ENCODE peak calls at places on chromosomes 6 and 20, in nine cellular contexts. One of them, this sample, is unnamed.

GRCh38 chr6:157524735-157525134 is 143.7 kb downstream of the ZDHHC14 start:
- DNase-seq in endothelial cell: no peak
- DNase-seq in osteocyte: peak
- DNase-seq in fibroblast of pulmonary artery: no peak
- DNase-seq in RWPE1: no peak
- DNase-seq in body of pancreas: no peak
- DNase-seq in PC-9: no peak
- DNase-seq in fibroblast of mammary gland: no peak
- DNase-seq in fibroblast of the aortic adventitia: no peak
- DNase-seq in this sample: no peak

GRCh38 chr6:110495949-110496348 is 19.5 kb upstream of the SLC22A16 start:
- DNase-seq in fibroblast of pulmonary artery: no peak
- DNase-seq in body of pancreas: no peak
- DNase-seq in RWPE1: no peak
- DNase-seq in fibroblast of the aortic adventitia: no peak
- DNase-seq in fibroblast of mammary gland: no peak
- DNase-seq in osteocyte: no peak
- DNase-seq in PC-9: no peak
- DNase-seq in endothelial cell: no peak
- DNase-seq in this sample: no peak

GRCh38 chr20:31707994-31708744 is 14.5 kb downstream of the BCL2L1 start:
- DNase-seq in fibroblast of pulmonary artery: no peak
- DNase-seq in endothelial cell: no peak
- DNase-seq in RWPE1: no peak
- DNase-seq in fibroblast of the aortic adventitia: no peak
- DNase-seq in body of pancreas: peak
- DNase-seq in osteocyte: no peak
- DNase-seq in PC-9: peak
- DNase-seq in fibroblast of mammary gland: no peak
- DNase-seq in this sample: no peak

GRCh38 chr20:2804041-2804828 is 3.8 kb upstream of the CPXM1 start:
- DNase-seq in body of pancreas: no peak
- DNase-seq in PC-9: no peak
- DNase-seq in fibroblast of the aortic adventitia: no peak
- DNase-seq in osteocyte: peak
- DNase-seq in fibroblast of pulmonary artery: no peak
- DNase-seq in endothelial cell: no peak
- DNase-seq in RWPE1: no peak
- DNase-seq in fibroblast of mammary gland: no peak
- DNase-seq in this sample: no peak

GRCh38 chr6:13725570-13725969 is 13.9 kb upstream of the RANBP9 start:
- DNase-seq in body of pancreas: no peak
- DNase-seq in osteocyte: no peak
- DNase-seq in RWPE1: peak
- DNase-seq in PC-9: peak
- DNase-seq in fibroblast of pulmonary artery: no peak
- DNase-seq in endothelial cell: no peak
- DNase-seq in fibroblast of mammary gland: no peak
- DNase-seq in fibroblast of the aortic adventitia: peak
- DNase-seq in this sample: no peak

GRCh38 chr6:159203304-159204005 is 34.3 kb downstream of the FNDC1 start:
- DNase-seq in endothelial cell: no peak
- DNase-seq in osteocyte: no peak
- DNase-seq in fibroblast of pulmonary artery: peak
- DNase-seq in fibroblast of mammary gland: peak
- DNase-seq in PC-9: no peak
- DNase-seq in body of pancreas: no peak
- DNase-seq in RWPE1: peak
- DNase-seq in fibroblast of the aortic adventitia: peak
- DNase-seq in this sample: no peak

GRCh38 chr20:878511-879307 is 37.4 kb downstream of the ANGPT4 start:
- DNase-seq in body of pancreas: no peak
- DNase-seq in fibroblast of the aortic adventitia: peak
- DNase-seq in endothelial cell: peak
- DNase-seq in osteocyte: no peak
- DNase-seq in RWPE1: peak
- DNase-seq in fibroblast of pulmonary artery: peak
- DNase-seq in PC-9: no peak
- DNase-seq in fibroblast of mammary gland: peak
- DNase-seq in this sample: peak

GRCh38 chr20:60331688-60332300 is 373.6 kb downstream of the CDH26 start:
- DNase-seq in fibroblast of pulmonary artery: no peak
- DNase-seq in fibroblast of mammary gland: no peak
- DNase-seq in PC-9: no peak
- DNase-seq in endothelial cell: no peak
- DNase-seq in body of pancreas: no peak
- DNase-seq in fibroblast of the aortic adventitia: no peak
- DNase-seq in RWPE1: no peak
- DNase-seq in osteocyte: no peak
- DNase-seq in this sample: no peak

GRCh38 chr20:53937929-53938367 is 132.4 kb downstream of the BCAS1 start:
- DNase-seq in osteocyte: no peak
- DNase-seq in endothelial cell: no peak
- DNase-seq in RWPE1: no peak
- DNase-seq in PC-9: no peak
- DNase-seq in fibroblast of mammary gland: no peak
- DNase-seq in fibroblast of pulmonary artery: no peak
- DNase-seq in body of pancreas: no peak
- DNase-seq in fibroblast of the aortic adventitia: no peak
- DNase-seq in this sample: no peak

GRCh38 chr6:79946773-79947190 is 571 bp downstream of the ELOVL4 start:
- DNase-seq in PC-9: no peak
- DNase-seq in fibroblast of pulmonary artery: peak
- DNase-seq in RWPE1: peak
- DNase-seq in fibroblast of the aortic adventitia: peak
- DNase-seq in fibroblast of mammary gland: peak
- DNase-seq in endothelial cell: peak
- DNase-seq in osteocyte: no peak
- DNase-seq in body of pancreas: no peak
- DNase-seq in this sample: no peak

GRCh38 chr6:37265031-37265430 is 7.1 kb upstream of the TMEM217 start:
- DNase-seq in RWPE1: no peak
- DNase-seq in fibroblast of pulmonary artery: no peak
- DNase-seq in fibroblast of mammary gland: no peak
- DNase-seq in body of pancreas: no peak
- DNase-seq in fibroblast of the aortic adventitia: no peak
- DNase-seq in osteocyte: no peak
- DNase-seq in endothelial cell: no peak
- DNase-seq in PC-9: no peak
- DNase-seq in this sample: no peak

GRCh38 chr20:34710568-34710839 is 6.4 kb downstream of the TP53INP2 start:
- DNase-seq in fibroblast of mammary gland: no peak
- DNase-seq in osteocyte: no peak
- DNase-seq in RWPE1: no peak
- DNase-seq in body of pancreas: no peak
- DNase-seq in fibroblast of pulmonary artery: no peak
- DNase-seq in fibroblast of the aortic adventitia: no peak
- DNase-seq in PC-9: no peak
- DNase-seq in endothelial cell: no peak
- DNase-seq in this sample: no peak

GRCh38 chr6:27448456-27448855 is 24.4 kb downstream of the ZNF184 start:
- DNase-seq in fibroblast of pulmonary artery: no peak
- DNase-seq in RWPE1: no peak
- DNase-seq in PC-9: no peak
- DNase-seq in endothelial cell: no peak
- DNase-seq in fibroblast of the aortic adventitia: no peak
- DNase-seq in fibroblast of mammary gland: no peak
- DNase-seq in body of pancreas: no peak
- DNase-seq in osteocyte: no peak
- DNase-seq in this sample: no peak

GRCh38 chr20:21513881-21514540 is at the start of gene NKX2-2:
- DNase-seq in endothelial cell: no peak
- DNase-seq in PC-9: no peak
- DNase-seq in osteocyte: no peak
- DNase-seq in fibroblast of the aortic adventitia: no peak
- DNase-seq in fibroblast of mammary gland: no peak
- DNase-seq in fibroblast of pulmonary artery: no peak
- DNase-seq in RWPE1: no peak
- DNase-seq in body of pancreas: no peak
- DNase-seq in this sample: peak

GRCh38 chr6:155660243-155660977 is 204.8 kb upstream of the NOX3 start:
- DNase-seq in fibroblast of mammary gland: no peak
- DNase-seq in fibroblast of the aortic adventitia: no peak
- DNase-seq in PC-9: no peak
- DNase-seq in RWPE1: no peak
- DNase-seq in osteocyte: no peak
- DNase-seq in fibroblast of pulmonary artery: no peak
- DNase-seq in body of pancreas: no peak
- DNase-seq in endothelial cell: no peak
- DNase-seq in this sample: no peak

GRCh38 chr6:7998103-7998725 is 66.0 kb downstream of the BLOC1S5 start:
- DNase-seq in fibroblast of the aortic adventitia: peak
- DNase-seq in PC-9: no peak
- DNase-seq in body of pancreas: no peak
- DNase-seq in endothelial cell: no peak
- DNase-seq in fibroblast of pulmonary artery: peak
- DNase-seq in RWPE1: no peak
- DNase-seq in fibroblast of mammary gland: peak
- DNase-seq in osteocyte: no peak
- DNase-seq in this sample: no peak

GRCh38 chr6:148379966-148380653 is 37.5 kb downstream of the SASH1 start:
- DNase-seq in PC-9: no peak
- DNase-seq in RWPE1: no peak
- DNase-seq in fibroblast of mammary gland: no peak
- DNase-seq in fibroblast of the aortic adventitia: peak
- DNase-seq in osteocyte: no peak
- DNase-seq in fibroblast of pulmonary artery: no peak
- DNase-seq in endothelial cell: no peak
- DNase-seq in body of pancreas: no peak
- DNase-seq in this sample: no peak

GRCh38 chr6:47646689-47647088 is 51.7 kb upstream of the ADGRF4 start:
- DNase-seq in endothelial cell: no peak
- DNase-seq in fibroblast of the aortic adventitia: no peak
- DNase-seq in osteocyte: no peak
- DNase-seq in body of pancreas: no peak
- DNase-seq in PC-9: no peak
- DNase-seq in fibroblast of mammary gland: no peak
- DNase-seq in RWPE1: no peak
- DNase-seq in fibroblast of pulmonary artery: no peak
- DNase-seq in this sample: no peak

GRCh38 chr6:152697634-152698033 is at the start of gene MYCT1:
- DNase-seq in endothelial cell: peak
- DNase-seq in fibroblast of the aortic adventitia: peak
- DNase-seq in RWPE1: no peak
- DNase-seq in fibroblast of pulmonary artery: peak
- DNase-seq in body of pancreas: no peak
- DNase-seq in PC-9: no peak
- DNase-seq in fibroblast of mammary gland: no peak
- DNase-seq in osteocyte: no peak
- DNase-seq in this sample: no peak

DNA sequence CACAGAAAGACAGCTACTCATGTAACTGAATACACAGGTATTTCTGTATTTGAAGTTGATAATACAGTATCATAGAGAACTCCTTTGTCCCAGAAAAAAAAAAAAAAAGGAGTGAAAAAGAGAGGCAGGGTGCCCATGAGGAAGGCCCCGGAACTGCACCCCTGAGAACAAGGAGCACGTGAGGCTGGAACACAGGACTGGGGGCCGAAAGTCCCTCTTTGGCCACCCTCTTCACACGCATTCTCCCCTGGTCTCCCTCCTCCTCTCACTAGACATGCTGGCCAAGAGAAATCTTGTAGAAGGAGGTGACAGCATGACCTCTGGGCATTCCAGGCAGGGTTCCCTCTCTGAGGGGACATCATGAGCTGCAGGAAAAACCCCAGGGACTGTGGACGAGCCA is 62.7 kb upstream of the TRAF3IP2 start:
- DNase-seq in RWPE1: no peak
- DNase-seq in osteocyte: no peak
- DNase-seq in fibroblast of pulmonary artery: no peak
- DNase-seq in body of pancreas: no peak
- DNase-seq in fibroblast of the aortic adventitia: no peak
- DNase-seq in fibroblast of mammary gland: no peak
- DNase-seq in endothelial cell: peak
- DNase-seq in PC-9: no peak
- DNase-seq in this sample: no peak
- TF ChIP-seq CTCF in RWPE1: peak
- TF ChIP-seq CTCF in osteocyte: no peak
- TF ChIP-seq CTCF in fibroblast of pulmonary artery: peak
- TF ChIP-seq CTCF in body of pancreas: no peak
- TF ChIP-seq CTCF in fibroblast of the aortic adventitia: peak
- TF ChIP-seq CTCF in fibroblast of mammary gland: peak
- TF ChIP-seq CTCF in endothelial cell: peak
- TF ChIP-seq CTCF in PC-9: peak
- TF ChIP-seq CTCF in this sample: no peak

DNA sequence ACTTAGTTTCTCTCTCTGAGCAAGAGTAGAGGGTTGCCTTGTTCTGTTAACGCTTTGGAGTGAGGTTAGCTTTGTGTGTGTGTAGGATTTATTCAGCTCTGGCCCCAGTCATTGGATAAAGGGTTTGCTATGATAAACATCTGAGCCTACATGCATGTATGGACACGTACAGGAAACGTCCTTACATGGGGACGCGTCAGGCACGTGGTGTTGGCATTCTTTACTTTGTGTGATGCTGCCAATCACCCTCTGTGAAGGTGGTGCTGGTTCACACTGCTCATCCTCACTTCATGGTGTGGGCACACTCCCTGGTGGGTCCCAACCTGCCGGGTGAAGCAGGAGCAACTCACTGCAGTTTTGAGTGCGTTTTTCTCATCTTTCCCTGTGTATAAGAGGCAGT is 53.4 kb upstream of the CD93 start:
- DNase-seq in RWPE1: peak
- DNase-seq in osteocyte: no peak
- DNase-seq in fibroblast of pulmonary artery: no peak
- DNase-seq in PC-9: no peak
- DNase-seq in body of pancreas: no peak
- DNase-seq in fibroblast of mammary gland: no peak
- DNase-seq in endothelial cell: no peak
- DNase-seq in fibroblast of the aortic adventitia: no peak
- DNase-seq in this sample: no peak
- TF ChIP-seq CTCF in RWPE1: no peak
- TF ChIP-seq CTCF in osteocyte: no peak
- TF ChIP-seq CTCF in fibroblast of pulmonary artery: no peak
- TF ChIP-seq CTCF in PC-9: no peak
- TF ChIP-seq CTCF in body of pancreas: no peak
- TF ChIP-seq CTCF in fibroblast of mammary gland: no peak
- TF ChIP-seq CTCF in endothelial cell: no peak
- TF ChIP-seq CTCF in fibroblast of the aortic adventitia: no peak
- TF ChIP-seq CTCF in this sample: no peak

GRCh38 chr6:46490425-46491200 is 636 bp downstream of the RCAN2 start:
- DNase-seq in fibroblast of the aortic adventitia: no peak
- DNase-seq in endothelial cell: peak
- DNase-seq in PC-9: peak
- DNase-seq in osteocyte: peak
- DNase-seq in RWPE1: no peak
- DNase-seq in fibroblast of pulmonary artery: no peak
- DNase-seq in body of pancreas: peak
- DNase-seq in fibroblast of mammary gland: no peak
- DNase-seq in this sample: peak
- TF ChIP-seq CTCF in fibroblast of the aortic adventitia: peak
- TF ChIP-seq CTCF in endothelial cell: peak
- TF ChIP-seq CTCF in PC-9: peak
- TF ChIP-seq CTCF in osteocyte: peak
- TF ChIP-seq CTCF in RWPE1: no peak
- TF ChIP-seq CTCF in fibroblast of pulmonary artery: no peak
- TF ChIP-seq CTCF in body of pancreas: peak
- TF ChIP-seq CTCF in fibroblast of mammary gland: peak
- TF ChIP-seq CTCF in this sample: peak

DNA sequence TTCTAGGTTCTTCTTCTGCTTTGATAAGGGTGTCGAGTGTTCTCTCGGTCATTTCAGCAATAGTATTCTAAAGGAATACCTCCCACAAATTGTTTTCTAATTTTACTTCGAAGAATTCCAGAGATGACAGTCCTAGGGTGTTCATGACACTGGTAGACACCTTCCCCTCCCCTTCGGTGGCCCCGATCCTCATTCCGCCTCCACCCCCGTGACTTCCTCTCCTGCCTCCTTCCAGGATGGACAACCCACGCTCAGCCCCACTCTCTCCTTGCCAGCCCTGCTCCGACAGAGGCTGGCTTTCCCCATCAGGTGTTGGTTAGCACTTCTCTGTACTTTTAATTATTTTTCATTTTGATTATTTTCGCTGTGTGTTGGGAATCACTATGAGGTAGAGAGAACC is 254.8 kb upstream of the QKI start:
- DNase-seq in endothelial cell: no peak
- DNase-seq in RWPE1: no peak
- DNase-seq in PC-9: no peak
- DNase-seq in fibroblast of pulmonary artery: no peak
- DNase-seq in osteocyte: no peak
- DNase-seq in body of pancreas: no peak
- DNase-seq in fibroblast of the aortic adventitia: no peak
- DNase-seq in fibroblast of mammary gland: no peak
- DNase-seq in this sample: no peak
- TF ChIP-seq CTCF in endothelial cell: no peak
- TF ChIP-seq CTCF in RWPE1: no peak
- TF ChIP-seq CTCF in PC-9: no peak
- TF ChIP-seq CTCF in fibroblast of pulmonary artery: no peak
- TF ChIP-seq CTCF in osteocyte: no peak
- TF ChIP-seq CTCF in body of pancreas: no peak
- TF ChIP-seq CTCF in fibroblast of the aortic adventitia: no peak
- TF ChIP-seq CTCF in fibroblast of mammary gland: no peak
- TF ChIP-seq CTCF in this sample: no peak

This sample was measured in GM13977.